ENCODE peak calls at places on chromosomes 3 and 15, in eight cellular contexts. L, R, F, Y, P, H, D and X are unnamed samples.

GRCh38 chr3:195421410-195421809 is 21.4 kb downstream of the ACAP2 start:
- DNase-seq in F (no peak), R (no peak), L (no peak), H (no peak), D (no peak), Y (no peak), P (no peak), X (no peak)

GRCh38 chr3:134445631-134446030 is 40.2 kb downstream of the ANAPC13 start:
- DNase-seq in H (no peak), L (no peak), Y (peak), D (peak), P (peak), R (no peak), F (no peak), X (peak)

GRCh38 chr3:139534992-139535879 is 4.3 kb downstream of the RBP1 start:
- DNase-seq in Y (peak), F (no peak), H (no peak), D (peak), L (peak), R (no peak), P (no peak), X (peak)

GRCh38 chr3:127320529-127321121 is 32.8 kb upstream of the PRR20G start:
- DNase-seq in R (no peak), P (no peak), H (no peak), F (no peak), D (no peak), Y (peak), L (no peak), X (no peak)

GRCh38 chr3:53269888-53270880 is 14.4 kb upstream of the TKT start:
- DNase-seq in H (peak), L (peak), F (no peak), D (peak), Y (peak), R (peak), P (peak), X (peak)

GRCh38 chr15:92277776-92278175 is 115.9 kb upstream of the ST8SIA2 start:
- DNase-seq in L (no peak), P (peak), F (no peak), R (no peak), D (peak), Y (peak), H (peak), X (no peak)

GRCh38 chr15:78944669-78945407 is at the start of gene CTSH:
- DNase-seq in R (peak), H (peak), L (peak), P (peak), Y (peak), F (peak), D (peak), X (peak)

GRCh38 chr15:48616216-48616615 is 29.3 kb downstream of the FBN1 start:
- DNase-seq in H (no peak), Y (no peak), L (no peak), D (no peak), R (no peak), P (no peak), F (no peak), X (no peak)

GRCh38 chr15:67097893-67098740 is 32.7 kb downstream of the SMAD3 start:
- DNase-seq in H (no peak), D (no peak), P (peak), F (no peak), L (no peak), Y (no peak), R (no peak), X (no peak)

GRCh38 chr15:77982127-77982490 is 95.4 kb downstream of the TBC1D2B start:
- DNase-seq in H (no peak), P (no peak), D (no peak), R (no peak), Y (no peak), L (no peak), F (no peak), X (no peak)

GRCh38 chr15:101014921-101015841 is 96.0 kb downstream of the LRRK1 start:
- DNase-seq in R (no peak), H (peak), L (peak), F (peak), Y (peak), D (peak), P (peak), X (peak)

GRCh38 chr3:15264486-15264885 is 58.4 kb downstream of the CAPN7 start:
- DNase-seq in F (no peak), Y (no peak), H (no peak), D (no peak), P (no peak), L (no peak), R (no peak), X (no peak)

GRCh38 chr3:134312873-134313838 is 61.1 kb downstream of the AMOTL2 start:
- DNase-seq in L (peak), F (no peak), R (no peak), Y (peak), H (no peak), D (no peak), P (peak), X (peak)

GRCh38 chr3:194339836-194340235 is 11.3 kb downstream of the CPN2 start:
- DNase-seq in F (no peak), L (no peak), H (no peak), P (no peak), D (no peak), Y (no peak), R (no peak), X (no peak)

GRCh38 chr3:10377148-10377725 is 56.3 kb upstream of the SEC13 start:
- DNase-seq in D (no peak), Y (no peak), P (no peak), L (no peak), R (no peak), H (no peak), F (no peak), X (no peak)

GRCh38 chr3:53377794-53378193 is 30.5 kb upstream of the DCP1A start:
- DNase-seq in F (no peak), D (no peak), R (no peak), P (no peak), L (no peak), H (no peak), Y (no peak), X (no peak)

GRCh38 chr3:195139876-195140240 is 131.1 kb downstream of the XXYLT1 start:
- DNase-seq in R (no peak), L (no peak), D (no peak), P (peak), H (no peak), Y (no peak), F (no peak), X (no peak)

GRCh38 chr3:107598926-107599754 is 76.4 kb downstream of the BBX start:
- DNase-seq in H (peak), R (peak), P (peak), F (no peak), L (peak), Y (peak), D (no peak), X (peak)

GRCh38 chr3:138919304-138919703 is 27.6 kb downstream of the FOXL2 start:
- DNase-seq in D (no peak), R (no peak), L (no peak), F (no peak), Y (no peak), P (no peak), H (no peak), X (no peak)

GRCh38 chr15:26882616-26883365 is 15.9 kb downstream of the GABRA5 start:
- DNase-seq in P (no peak), H (no peak), Y (no peak), F (no peak), R (no peak), L (no peak), D (no peak), X (no peak)

GRCh38 chr15:65583701-65584100 is 27.2 kb downstream of the INTS14 start:
- DNase-seq in L (no peak), Y (peak), R (no peak), D (no peak), H (no peak), P (peak), F (no peak), X (peak)

GRCh38 chr3:141680620-141681389 is 57.3 kb upstream of the RNF7 start:
- DNase-seq in L (no peak), F (no peak), Y (peak), H (no peak), D (peak), R (no peak), P (peak), X (peak)

GRCh38 chr3:54146383-54147239 is 24.3 kb downstream of the CACNA2D3 start:
- DNase-seq in P (peak), H (peak), F (no peak), R (peak), L (peak), D (peak), Y (peak), X (no peak)

GRCh38 chr15:45728641-45729040 is 93.8 kb downstream of the SQOR start:
- DNase-seq in D (no peak), P (no peak), R (no peak), Y (no peak), H (no peak), F (no peak), L (no peak), X (no peak)

GRCh38 chr3:184742676-184743135 is 30.8 kb upstream of the MAGEF1 start:
- DNase-seq in R (no peak), H (no peak), F (no peak), Y (no peak), L (no peak), P (no peak), D (no peak), X (no peak)

GRCh38 chr3:66889758-66890576 is 108.1 kb upstream of the KBTBD8 start:
- DNase-seq in R (no peak), Y (no peak), H (no peak), F (no peak), L (no peak), P (no peak), D (no peak), X (no peak)

GRCh38 chr15:65085990-65086679 is 9.6 kb downstream of the KBTBD13 start:
- DNase-seq in F (no peak), D (no peak), H (peak), L (peak), R (no peak), P (peak), Y (peak), X (peak)

GRCh38 chr15:79339588-79340314 is 28.8 kb downstream of the TMED3 start:
- DNase-seq in D (no peak), H (peak), L (no peak), R (no peak), F (no peak), P (peak), Y (peak), X (peak)